ENCODE peak calls at places on chromosome 9, in five cellular contexts. A, F, Q, U and Z are unnamed samples.

GRCh38 chr9:93669116-93669957 is 93.0 kb downstream of the PHF2 start:
- DNase-seq in A (no peak), F (no peak), Q (peak; percentile 4), U (no peak), Z (no peak)

GRCh38 chr9:137435980-137436760 is 5.0 kb downstream of the ENTPD8 start:
- DNase-seq in A (no peak), F (no peak), Q (no peak), U (peak; percentile 85), Z (peak; percentile 76)

GRCh38 chr9:73231203-73231602 is 79.5 kb downstream of the ANXA1 start:
- DNase-seq in A (no peak), F (no peak), Q (no peak), U (no peak), Z (no peak)

GRCh38 chr9:109015026-109015280 is 1.7 kb upstream of the CTNNAL1 start:
- DNase-seq in A (no peak), F (no peak), Q (no peak), U (no peak), Z (no peak)

GRCh38 chr9:137406876-137407589 is 15.9 kb downstream of the EXD3 start:
- DNase-seq in A (peak; percentile 92), F (peak; percentile 27), Q (peak; percentile 93), U (peak; percentile 52), Z (no peak)

GRCh38 chr9:100670719-100671118 is 92.8 kb downstream of the CAVIN4 start:
- DNase-seq in A (no peak), F (no peak), Q (no peak), U (no peak), Z (no peak)

GRCh38 chr9:30075451-30076199 is 2308.8 kb upstream of the ACO1 start:
- DNase-seq in A (peak; percentile 5), F (no peak), Q (no peak), U (peak; percentile 0), Z (no peak)

GRCh38 chr9:95379630-95380029 is 62.1 kb upstream of the FANCC start:
- DNase-seq in A (no peak), F (no peak), Q (no peak), U (no peak), Z (no peak)

GRCh38 chr9:133839822-133840329 is 101.7 kb upstream of the SARDH start:
- DNase-seq in A (no peak), F (no peak), Q (peak; percentile 74), U (no peak), Z (peak; percentile 4)

GRCh38 chr9:128180001-128180400 is 11.4 kb downstream of the CIZ1 start:
- DNase-seq in A (no peak), F (no peak), Q (no peak), U (no peak), Z (no peak)

GRCh38 chr9:83927591-83927990 is 6.4 kb upstream of the KIF27 start:
- DNase-seq in A (no peak), F (no peak), Q (no peak), U (no peak), Z (no peak)

GRCh38 chr9:35102465-35102768 is 514 bp downstream of the STOML2 start:
- DNase-seq in A (no peak), F (no peak), Q (no peak), U (peak; percentile 21), Z (no peak)

GRCh38 chr9:2013688-2014087 is 1.5 kb upstream of the SMARCA2 start:
- DNase-seq in A (no peak), F (no peak), Q (no peak), U (no peak), Z (peak; percentile 29)

GRCh38 chr9:10232352-10232930 is 380.4 kb downstream of the PTPRD start:
- DNase-seq in A (no peak), F (no peak), Q (no peak), U (peak; percentile 9), Z (no peak)

GRCh38 chr9:77013932-77014596 is 5.4 kb upstream of the FOXB2 start:
- DNase-seq in A (no peak), F (no peak), Q (peak; percentile 15), U (no peak), Z (no peak)

GRCh38 chr9:69976165-69976564 is 67.5 kb upstream of the MAMDC2 start:
- DNase-seq in A (no peak), F (no peak), Q (peak; percentile 4), U (peak; percentile 92), Z (peak; percentile 90)

GRCh38 chr9:137429546-137429890 is 6.3 kb downstream of the NOXA1 start:
- DNase-seq in A (no peak), F (no peak), Q (no peak), U (no peak), Z (no peak)

GRCh38 chr9:73037613-73038012 is 84.8 kb upstream of the ALDH1A1 start:
- DNase-seq in A (no peak), F (no peak), Q (no peak), U (no peak), Z (no peak)

GRCh38 chr9:133845659-133845947 is 107.5 kb upstream of the SARDH start:
- DNase-seq in A (no peak), F (no peak), Q (no peak), U (no peak), Z (no peak)

GRCh38 chr9:95989304-95989703 is 113.8 kb downstream of the ERCC6L2 start:
- DNase-seq in A (no peak), F (no peak), Q (no peak), U (no peak), Z (no peak)

GRCh38 chr9:71791875-71792274 is 23.6 kb upstream of the CEMIP2 start:
- DNase-seq in A (no peak), F (no peak), Q (no peak), U (no peak), Z (no peak)

GRCh38 chr9:129775443-129775842 is 22.6 kb upstream of the PTGES start:
- DNase-seq in A (no peak), F (no peak), Q (no peak), U (no peak), Z (no peak)

GRCh38 chr9:4829956-4830355 is 37.2 kb downstream of the RCL1 start:
- DNase-seq in A (no peak), F (no peak), Q (no peak), U (peak; percentile 55), Z (peak; percentile 35)

GRCh38 chr9:21781656-21782055 is 20.8 kb upstream of the MTAP start:
- DNase-seq in A (no peak), F (no peak), Q (no peak), U (no peak), Z (no peak)

GRCh38 chr9:79663299-79663698 is 91.5 kb downstream of the TLE4 start:
- DNase-seq in A (no peak), F (no peak), Q (no peak), U (peak; percentile 38), Z (no peak)

GRCh38 chr9:126893079-126893478 is 21.5 kb upstream of the RALGPS1 start:
- DNase-seq in A (no peak), F (no peak), Q (no peak), U (no peak), Z (no peak)
- TF ChIP-seq CTCF in A (no peak), F (peak; percentile 67), Q (peak; percentile 23), U (no peak), Z (peak; percentile 46)

GRCh38 chr9:112734892-112735291 is 15.7 kb upstream of the SNX30 start:
- DNase-seq in A (no peak), F (no peak), Q (no peak), U (no peak), Z (no peak)
- TF ChIP-seq CTCF in A (no peak), F (no peak), Q (no peak), U (no peak), Z (no peak)

GRCh38 chr9:134861586-134862334 is 18.9 kb upstream of the FCN2 start:
- DNase-seq in A (no peak), F (no peak), Q (no peak), U (no peak), Z (no peak)

GRCh38 chr9:134855900-134856377 is 24.7 kb upstream of the FCN2 start:
- DNase-seq in A (no peak), F (no peak), Q (no peak), U (no peak), Z (no peak)

GRCh38 chr9:134855231-134855899 is 25.2 kb upstream of the FCN2 start:
- DNase-seq in A (no peak), F (no peak), Q (no peak), U (no peak), Z (no peak)

GRCh38 chr9:134860510-134860909 is 20.1 kb upstream of the FCN2 start:
- DNase-seq in A (no peak), F (no peak), Q (no peak), U (no peak), Z (no peak)

DNA sequence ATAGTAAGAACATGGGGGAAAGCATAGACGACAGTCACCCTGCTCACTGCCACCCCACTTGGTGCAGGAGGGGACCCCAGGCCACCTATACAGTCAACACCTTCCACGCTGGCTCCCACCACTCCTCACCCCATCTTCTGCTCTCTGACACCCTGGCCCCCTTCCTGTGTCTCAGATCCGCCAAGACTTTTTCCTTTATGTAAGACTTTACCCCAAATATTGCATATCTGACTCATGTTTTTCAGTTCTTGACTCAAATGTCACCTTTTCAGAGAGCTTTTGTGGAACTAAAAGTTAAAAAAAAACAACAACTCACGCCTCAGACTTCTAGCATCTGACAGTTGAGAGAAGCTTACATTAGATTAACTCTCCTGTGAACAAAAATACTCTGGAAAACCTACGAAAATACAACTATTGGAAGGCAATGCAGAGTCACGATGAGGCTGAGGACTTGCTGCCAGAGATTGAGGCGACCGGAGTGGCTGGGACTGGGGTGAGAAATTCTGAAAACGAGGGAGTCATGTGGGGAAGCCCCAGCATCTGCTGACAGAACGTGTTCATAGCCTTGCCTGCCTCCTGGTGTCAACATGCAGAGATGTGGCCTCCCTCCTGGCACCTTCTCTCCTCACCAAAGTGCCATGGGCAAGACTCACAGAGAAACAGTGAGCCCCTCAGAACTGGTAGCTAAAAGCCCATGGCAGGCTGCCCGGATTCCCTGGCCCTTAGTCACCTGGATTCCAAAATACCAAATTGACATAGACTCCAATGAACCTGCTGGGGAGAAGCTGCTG is 22.4 kb upstream of the FCN2 start:
- DNase-seq in A (peak; percentile 83), F (no peak), Q (no peak), U (peak; percentile 38), Z (peak; percentile 40)
- TF ChIP-seq CTCF in A (no peak), F (peak; percentile 8), Q (no peak), U (no peak), Z (peak; percentile 12)

DNA sequence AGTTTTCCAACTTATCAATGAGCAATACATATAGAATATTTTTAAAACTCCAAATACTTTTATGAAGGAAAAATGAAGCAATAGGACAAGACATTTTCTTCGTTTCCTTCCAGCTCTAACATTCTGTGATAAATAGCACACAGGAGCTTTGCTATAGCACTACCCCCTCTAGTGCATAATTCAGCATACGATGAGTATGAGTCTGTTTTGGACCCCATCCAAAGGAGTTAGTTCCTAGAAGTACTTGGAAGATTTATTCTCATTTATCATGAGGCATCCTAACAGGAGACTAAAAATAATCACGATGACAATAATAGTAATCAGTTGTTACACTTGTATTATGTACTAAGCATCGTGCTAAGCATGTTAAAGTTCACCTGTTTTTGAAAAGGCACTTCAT is 1061.3 kb upstream of the DMAC1 start:
- DNase-seq in A (no peak), F (no peak), Q (no peak), U (peak; percentile 39), Z (no peak)
- TF ChIP-seq CTCF in A (no peak), F (no peak), Q (no peak), U (no peak), Z (no peak)